ENCODE peak calls at places on chromosome 2, in seven cellular contexts. One of them, this sample, is unnamed.

GRCh38 chr2:29657674-29658073 is 263.7 kb downstream of the ALK start:
- DNase-seq in IMR-90: no peak
- DNase-seq in transverse colon: no peak
- DNase-seq in body of pancreas: no peak
- DNase-seq in A549: no peak
- DNase-seq in ovary: no peak
- DNase-seq in endothelial cell of umbilical vein: no peak
- DNase-seq in this sample: no peak

GRCh38 chr2:201419057-201419635 is 32.1 kb downstream of the TRAK2 start:
- DNase-seq in A549: no peak
- DNase-seq in body of pancreas: no peak
- DNase-seq in ovary: no peak
- DNase-seq in endothelial cell of umbilical vein: peak; percentile 44
- DNase-seq in IMR-90: no peak
- DNase-seq in transverse colon: peak; percentile 57
- DNase-seq in this sample: no peak

GRCh38 chr2:29920631-29921559 is 491 bp downstream of the ALK start:
- DNase-seq in body of pancreas: peak; percentile 13
- DNase-seq in ovary: peak; percentile 17
- DNase-seq in endothelial cell of umbilical vein: no peak
- DNase-seq in IMR-90: peak; percentile 5
- DNase-seq in transverse colon: no peak
- DNase-seq in A549: peak; percentile 33
- DNase-seq in this sample: no peak

GRCh38 chr2:174546519-174547506 is 50.8 kb downstream of the WIPF1 start:
- DNase-seq in endothelial cell of umbilical vein: peak; percentile 17
- DNase-seq in A549: no peak
- DNase-seq in IMR-90: peak; percentile 43
- DNase-seq in body of pancreas: no peak
- DNase-seq in ovary: no peak
- DNase-seq in transverse colon: no peak
- DNase-seq in this sample: no peak

GRCh38 chr2:128834853-128835252 is 516.2 kb upstream of the HS6ST1 start:
- DNase-seq in A549: no peak
- DNase-seq in transverse colon: no peak
- DNase-seq in endothelial cell of umbilical vein: no peak
- DNase-seq in IMR-90: no peak
- DNase-seq in body of pancreas: no peak
- DNase-seq in ovary: no peak
- DNase-seq in this sample: no peak

GRCh38 chr2:120205901-120206581 is 17.2 kb downstream of the TMEM185B start:
- DNase-seq in IMR-90: no peak
- DNase-seq in transverse colon: peak; percentile 67
- DNase-seq in body of pancreas: no peak
- DNase-seq in endothelial cell of umbilical vein: no peak
- DNase-seq in ovary: no peak
- DNase-seq in A549: no peak
- DNase-seq in this sample: peak; percentile 83

GRCh38 chr2:229335349-229335748 is 64.3 kb upstream of the PID1 start:
- DNase-seq in A549: no peak
- DNase-seq in transverse colon: no peak
- DNase-seq in IMR-90: no peak
- DNase-seq in endothelial cell of umbilical vein: no peak
- DNase-seq in ovary: no peak
- DNase-seq in body of pancreas: no peak
- DNase-seq in this sample: no peak

GRCh38 chr2:28659127-28659526 is 92.5 kb upstream of the PPP1CB start:
- DNase-seq in IMR-90: no peak
- DNase-seq in transverse colon: no peak
- DNase-seq in endothelial cell of umbilical vein: no peak
- DNase-seq in body of pancreas: no peak
- DNase-seq in A549: no peak
- DNase-seq in ovary: no peak
- DNase-seq in this sample: no peak

DNA sequence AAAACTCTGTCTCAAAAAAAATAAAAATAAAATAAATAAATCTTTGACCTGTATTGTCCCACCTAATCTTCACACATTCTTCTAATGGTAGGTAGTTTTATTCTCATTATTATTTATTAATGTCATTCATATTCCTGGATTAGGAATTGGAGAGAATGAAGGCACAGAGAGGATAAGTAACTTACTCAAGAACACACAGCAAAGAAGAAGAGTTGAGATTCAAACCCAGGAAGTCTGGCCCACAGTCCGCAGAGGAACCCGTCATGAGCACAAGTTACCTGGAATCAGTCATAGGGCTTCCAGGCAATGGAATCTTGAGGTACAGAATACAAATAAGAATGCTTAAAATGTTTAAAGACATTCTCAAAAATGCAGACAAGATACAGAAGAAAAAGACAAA is 46.3 kb upstream of the SLC66A3 start:
- DNase-seq in A549: no peak
- DNase-seq in transverse colon: no peak
- DNase-seq in ovary: no peak
- DNase-seq in endothelial cell of umbilical vein: no peak
- DNase-seq in IMR-90: no peak
- DNase-seq in body of pancreas: no peak
- DNase-seq in this sample: no peak
- TF ChIP-seq POLR2A in A549: no peak
- TF ChIP-seq POLR2A in transverse colon: no peak
- TF ChIP-seq POLR2A in ovary: no peak
- TF ChIP-seq POLR2A in endothelial cell of umbilical vein: no peak
- TF ChIP-seq POLR2A in IMR-90: no peak
- TF ChIP-seq POLR2A in body of pancreas: no peak
- TF ChIP-seq POLR2A in this sample: no peak

GRCh38 chr2:5368263-5368662 is 323.9 kb upstream of the SOX11 start:
- DNase-seq in transverse colon: no peak
- DNase-seq in endothelial cell of umbilical vein: no peak
- DNase-seq in A549: no peak
- DNase-seq in ovary: no peak
- DNase-seq in body of pancreas: no peak
- DNase-seq in IMR-90: no peak
- DNase-seq in this sample: no peak

GRCh38 chr2:5374736-5375135 is 317.4 kb upstream of the SOX11 start:
- DNase-seq in body of pancreas: no peak
- DNase-seq in A549: no peak
- DNase-seq in transverse colon: no peak
- DNase-seq in ovary: no peak
- DNase-seq in endothelial cell of umbilical vein: no peak
- DNase-seq in IMR-90: no peak
- DNase-seq in this sample: no peak

GRCh38 chr2:5367321-5367720 is 324.9 kb upstream of the SOX11 start:
- DNase-seq in IMR-90: no peak
- DNase-seq in A549: no peak
- DNase-seq in body of pancreas: no peak
- DNase-seq in transverse colon: no peak
- DNase-seq in ovary: no peak
- DNase-seq in endothelial cell of umbilical vein: no peak
- DNase-seq in this sample: no peak

GRCh38 chr2:5373200-5373599 is 319.0 kb upstream of the SOX11 start:
- DNase-seq in transverse colon: no peak
- DNase-seq in endothelial cell of umbilical vein: no peak
- DNase-seq in A549: no peak
- DNase-seq in IMR-90: no peak
- DNase-seq in ovary: no peak
- DNase-seq in body of pancreas: no peak
- DNase-seq in this sample: no peak
- TF ChIP-seq POLR2A in transverse colon: no peak
- TF ChIP-seq POLR2A in endothelial cell of umbilical vein: no peak
- TF ChIP-seq POLR2A in A549: no peak
- TF ChIP-seq POLR2A in IMR-90: no peak
- TF ChIP-seq POLR2A in ovary: no peak
- TF ChIP-seq POLR2A in body of pancreas: no peak
- TF ChIP-seq POLR2A in this sample: no peak

GRCh38 chr2:147844691-147845607 is at the start of gene ACVR2A:
- DNase-seq in transverse colon: peak; percentile 44
- DNase-seq in A549: peak; percentile 42
- DNase-seq in endothelial cell of umbilical vein: peak; percentile 52
- DNase-seq in IMR-90: peak; percentile 28
- DNase-seq in body of pancreas: peak; percentile 45
- DNase-seq in ovary: peak; percentile 57
- DNase-seq in this sample: no peak

GRCh38 chr2:147843421-147843863 is 1.4 kb upstream of the ACVR2A start:
- DNase-seq in endothelial cell of umbilical vein: no peak
- DNase-seq in A549: no peak
- DNase-seq in IMR-90: no peak
- DNase-seq in transverse colon: no peak
- DNase-seq in body of pancreas: no peak
- DNase-seq in ovary: no peak
- DNase-seq in this sample: no peak

GRCh38 chr2:147845608-147846002 is 776 bp downstream of the ACVR2A start:
- DNase-seq in transverse colon: no peak
- DNase-seq in A549: no peak
- DNase-seq in endothelial cell of umbilical vein: peak; percentile 47
- DNase-seq in body of pancreas: no peak
- DNase-seq in ovary: no peak
- DNase-seq in IMR-90: peak; percentile 12
- DNase-seq in this sample: no peak

GRCh38 chr2:147846382-147847081 is 1.7 kb downstream of the ACVR2A start:
- DNase-seq in A549: no peak
- DNase-seq in body of pancreas: no peak
- DNase-seq in endothelial cell of umbilical vein: peak; percentile 51
- DNase-seq in transverse colon: no peak
- DNase-seq in IMR-90: no peak
- DNase-seq in ovary: no peak
- DNase-seq in this sample: no peak

DNA sequence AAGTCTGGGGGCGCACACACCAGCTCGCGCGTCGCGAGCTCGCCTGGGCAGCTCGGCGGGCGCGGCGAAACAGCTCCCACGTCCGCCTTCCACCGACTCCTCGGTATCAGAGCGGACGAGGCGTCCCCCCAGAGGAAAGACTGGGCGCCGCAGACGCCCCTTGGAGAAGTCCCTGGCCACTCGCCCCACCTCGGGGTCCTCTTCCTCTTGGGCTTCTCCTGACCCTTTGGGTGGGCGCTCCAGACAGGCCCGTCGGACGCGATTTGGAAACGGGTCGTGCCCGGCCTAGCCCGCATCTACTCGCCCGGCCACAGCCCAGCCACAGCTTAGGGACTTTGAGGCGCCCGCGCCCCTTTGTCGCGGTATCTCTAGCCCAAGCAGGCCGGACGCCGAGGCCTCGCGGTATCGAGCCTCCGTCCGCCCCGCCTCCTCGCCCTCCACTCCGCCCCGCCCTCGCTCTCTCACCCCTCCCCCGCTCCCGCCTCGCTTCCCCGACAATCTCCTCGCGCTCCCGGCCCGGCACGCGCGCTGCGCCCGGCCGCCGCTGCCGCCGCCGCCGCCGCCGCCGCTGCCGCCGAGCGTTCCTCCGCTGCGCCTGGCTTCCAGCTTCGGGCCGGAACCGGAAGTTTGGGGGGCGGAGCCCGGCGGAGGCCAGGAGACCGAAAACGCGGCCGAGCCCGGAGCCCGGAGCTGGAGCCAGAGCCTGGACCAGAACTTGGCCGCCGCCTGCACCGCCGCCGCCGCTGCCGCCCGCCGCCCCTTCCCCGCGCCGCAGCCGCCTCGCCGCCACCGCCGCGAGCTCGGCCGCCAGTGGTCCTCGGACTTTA is 752 bp upstream of the ACVR2A start:
- DNase-seq in endothelial cell of umbilical vein: peak; percentile 85
- DNase-seq in transverse colon: peak; percentile 93
- DNase-seq in body of pancreas: peak; percentile 92
- DNase-seq in A549: peak; percentile 77
- DNase-seq in IMR-90: peak; percentile 85
- DNase-seq in ovary: peak; percentile 94
- DNase-seq in this sample: peak; percentile 90
- TF ChIP-seq POLR2A in endothelial cell of umbilical vein: no peak
- TF ChIP-seq POLR2A in transverse colon: peak; percentile 73
- TF ChIP-seq POLR2A in body of pancreas: peak; percentile 82
- TF ChIP-seq POLR2A in A549: peak; percentile 44
- TF ChIP-seq POLR2A in IMR-90: peak; percentile 78
- TF ChIP-seq POLR2A in ovary: peak; percentile 45
- TF ChIP-seq POLR2A in this sample: no peak

GRCh38 chr2:63049291-63050185 is 1.1 kb upstream of the OTX1 start:
- DNase-seq in IMR-90: peak; percentile 8
- DNase-seq in A549: no peak
- DNase-seq in ovary: peak; percentile 16
- DNase-seq in endothelial cell of umbilical vein: peak; percentile 44
- DNase-seq in transverse colon: no peak
- DNase-seq in body of pancreas: no peak
- DNase-seq in this sample: no peak

GRCh38 chr2:63050916-63051794 is 525 bp downstream of the OTX1 start:
- DNase-seq in ovary: peak; percentile 46
- DNase-seq in transverse colon: no peak
- DNase-seq in body of pancreas: peak; percentile 19
- DNase-seq in A549: no peak
- DNase-seq in IMR-90: no peak
- DNase-seq in endothelial cell of umbilical vein: no peak
- DNase-seq in this sample: no peak

GRCh38 chr2:63051795-63052333 is 1.2 kb downstream of the OTX1 start:
- DNase-seq in body of pancreas: no peak
- DNase-seq in endothelial cell of umbilical vein: no peak
- DNase-seq in IMR-90: no peak
- DNase-seq in A549: no peak
- DNase-seq in ovary: no peak
- DNase-seq in transverse colon: no peak
- DNase-seq in this sample: no peak

GRCh38 chr2:63048367-63049171 is 2.1 kb upstream of the OTX1 start:
- DNase-seq in endothelial cell of umbilical vein: peak; percentile 25
- DNase-seq in IMR-90: no peak
- DNase-seq in ovary: peak; percentile 18
- DNase-seq in transverse colon: no peak
- DNase-seq in body of pancreas: peak; percentile 11
- DNase-seq in A549: no peak
- DNase-seq in this sample: no peak

DNA sequence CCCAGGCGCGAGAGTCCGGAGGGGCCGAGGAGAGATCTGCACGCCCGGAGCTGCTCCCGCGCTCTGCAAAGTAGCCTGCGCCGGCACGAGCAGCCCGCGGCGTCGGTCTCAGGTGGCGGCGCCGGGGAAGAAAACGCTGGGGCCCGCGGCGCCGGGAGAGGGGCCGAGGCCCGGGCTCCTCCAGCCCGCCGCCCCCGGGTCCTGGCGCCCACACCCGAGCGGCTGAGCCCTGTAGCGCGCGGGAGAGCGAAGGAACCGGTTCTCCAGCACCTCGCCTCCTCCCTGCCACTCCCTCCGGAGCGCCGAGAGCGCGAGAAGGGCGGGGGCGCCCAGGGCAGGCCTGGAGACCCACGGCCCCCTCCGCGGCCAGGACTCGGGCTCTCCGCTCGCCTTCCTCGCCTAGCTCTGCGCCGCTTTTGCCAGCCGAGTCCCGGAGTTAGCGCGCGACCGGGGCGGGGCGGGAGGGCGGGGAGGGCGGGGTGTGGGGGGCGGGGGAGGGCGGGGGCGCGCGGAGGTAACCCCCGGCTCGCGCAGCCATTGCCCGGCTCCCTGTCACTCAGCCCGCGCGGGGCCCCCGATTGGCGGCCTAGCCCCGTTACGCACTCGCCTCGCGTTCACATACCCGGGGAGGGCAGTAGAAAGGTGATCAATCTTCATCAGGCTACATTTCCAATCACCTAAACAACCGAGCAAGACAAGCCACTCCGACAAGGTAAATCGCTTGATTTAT is at the start of gene OTX1:
- DNase-seq in transverse colon: peak; percentile 59
- DNase-seq in body of pancreas: peak; percentile 81
- DNase-seq in A549: peak; percentile 97
- DNase-seq in IMR-90: peak; percentile 21
- DNase-seq in ovary: peak; percentile 60
- DNase-seq in endothelial cell of umbilical vein: peak; percentile 39
- DNase-seq in this sample: no peak
- TF ChIP-seq POLR2A in transverse colon: no peak
- TF ChIP-seq POLR2A in body of pancreas: peak; percentile 29
- TF ChIP-seq POLR2A in A549: peak; percentile 88
- TF ChIP-seq POLR2A in IMR-90: no peak
- TF ChIP-seq POLR2A in ovary: no peak
- TF ChIP-seq POLR2A in endothelial cell of umbilical vein: no peak
- TF ChIP-seq POLR2A in this sample: no peak